ENCODE peak calls at places on chromosome 10, in six cellular contexts. One of them, this sample, is unnamed.

GRCh38 chr10:76902949-76903348 is 734.7 kb downstream of the KCNMA1 start:
- DNase-seq in HCT116: peak
- DNase-seq in K562: peak
- DNase-seq in H1: peak
- DNase-seq in GM12878: no peak
- DNase-seq in HepG2: no peak
- DNase-seq in this sample: peak

GRCh38 chr10:11176746-11177145 is 159.1 kb downstream of the CELF2 start:
- DNase-seq in K562: no peak
- DNase-seq in HCT116: no peak
- DNase-seq in GM12878: no peak
- DNase-seq in H1: no peak
- DNase-seq in HepG2: no peak
- DNase-seq in this sample: no peak

GRCh38 chr10:22333167-22333566 is 12.1 kb upstream of the SPAG6 start:
- DNase-seq in HepG2: no peak
- DNase-seq in H1: no peak
- DNase-seq in K562: no peak
- DNase-seq in GM12878: no peak
- DNase-seq in HCT116: no peak
- DNase-seq in this sample: no peak

GRCh38 chr10:127408733-127409132 is 140.4 kb upstream of the NPS start:
- DNase-seq in HCT116: no peak
- DNase-seq in K562: no peak
- DNase-seq in H1: no peak
- DNase-seq in GM12878: no peak
- DNase-seq in HepG2: no peak
- DNase-seq in this sample: no peak

GRCh38 chr10:46234431-46235060 is 52.3 kb upstream of the ANTXRL start:
- DNase-seq in HepG2: no peak
- DNase-seq in K562: no peak
- DNase-seq in GM12878: no peak
- DNase-seq in HCT116: no peak
- DNase-seq in H1: peak
- DNase-seq in this sample: no peak

GRCh38 chr10:34813626-34814227 is 1.4 kb downstream of the PARD3 start:
- DNase-seq in HCT116: no peak
- DNase-seq in H1: no peak
- DNase-seq in HepG2: peak
- DNase-seq in GM12878: no peak
- DNase-seq in K562: no peak
- DNase-seq in this sample: no peak

GRCh38 chr10:77405771-77406241 is 231.8 kb downstream of the KCNMA1 start:
- DNase-seq in HepG2: peak
- DNase-seq in H1: peak
- DNase-seq in HCT116: peak
- DNase-seq in GM12878: no peak
- DNase-seq in K562: peak
- DNase-seq in this sample: peak

GRCh38 chr10:34719746-34720145 is 95.3 kb downstream of the PARD3 start:
- DNase-seq in GM12878: no peak
- DNase-seq in H1: no peak
- DNase-seq in HepG2: no peak
- DNase-seq in K562: no peak
- DNase-seq in HCT116: no peak
- DNase-seq in this sample: no peak

GRCh38 chr10:122648599-122649428 is 50.8 kb downstream of the C10orf120 start:
- DNase-seq in H1: peak
- DNase-seq in HCT116: peak
- DNase-seq in GM12878: no peak
- DNase-seq in HepG2: peak
- DNase-seq in K562: peak
- DNase-seq in this sample: peak

GRCh38 chr10:6721964-6722615 is 142.0 kb upstream of the PRKCQ start:
- DNase-seq in H1: no peak
- DNase-seq in HepG2: no peak
- DNase-seq in GM12878: no peak
- DNase-seq in HCT116: peak
- DNase-seq in K562: no peak
- DNase-seq in this sample: no peak

GRCh38 chr10:63672491-63672890 is 151.3 kb downstream of the REEP3 start:
- DNase-seq in K562: no peak
- DNase-seq in HCT116: no peak
- DNase-seq in HepG2: no peak
- DNase-seq in H1: no peak
- DNase-seq in GM12878: no peak
- DNase-seq in this sample: no peak

GRCh38 chr10:62666264-62666663 is 138.3 kb upstream of the ADO start:
- DNase-seq in HCT116: no peak
- DNase-seq in GM12878: no peak
- DNase-seq in K562: no peak
- DNase-seq in H1: no peak
- DNase-seq in HepG2: no peak
- DNase-seq in this sample: no peak
- TF ChIP-seq ZNF274 in HCT116: no peak
- TF ChIP-seq ZNF274 in GM12878: no peak
- TF ChIP-seq ZNF274 in K562: no peak
- TF ChIP-seq ZNF274 in H1: no peak
- TF ChIP-seq ZNF274 in HepG2: no peak
- TF ChIP-seq ZNF274 in this sample: no peak

DNA sequence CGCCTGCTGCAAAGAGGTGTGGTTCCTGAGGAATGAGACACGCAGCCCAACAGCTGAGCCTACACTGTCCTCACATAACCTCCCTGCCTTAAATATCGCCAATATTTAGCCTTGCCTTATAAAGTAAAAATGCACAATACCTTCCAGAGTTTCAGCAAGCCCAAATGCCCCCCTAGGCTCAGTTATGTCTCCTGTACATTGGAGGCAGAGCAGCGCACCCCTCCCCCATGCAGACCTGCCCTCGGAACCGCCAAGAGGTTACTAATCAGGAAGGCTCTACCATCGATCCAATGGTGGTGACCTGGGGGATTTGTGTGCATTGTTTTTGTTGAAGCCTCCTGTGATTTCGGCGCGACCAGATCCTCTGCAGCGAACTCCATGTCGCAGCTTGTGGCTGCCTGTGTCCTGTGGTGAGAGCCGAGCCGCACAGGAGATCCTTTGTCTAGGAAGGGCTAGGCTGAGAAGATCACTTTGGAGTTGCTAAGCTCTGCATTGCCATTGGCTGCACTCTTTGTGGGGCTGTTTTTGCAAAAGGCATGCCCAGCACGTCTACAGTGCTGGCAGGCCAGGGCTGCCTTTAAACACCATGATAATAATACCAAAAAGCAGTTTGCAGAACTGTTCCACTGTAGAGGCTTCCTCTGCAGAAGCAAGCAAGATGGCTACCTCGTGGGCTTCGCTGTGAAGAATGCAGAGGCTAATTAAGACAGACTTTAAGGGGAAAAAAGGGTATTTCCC is 40.1 kb downstream of the TET1 start:
- DNase-seq in H1: peak
- DNase-seq in HCT116: peak
- DNase-seq in GM12878: peak
- DNase-seq in K562: peak
- DNase-seq in HepG2: peak
- DNase-seq in this sample: peak
- H3K9ac ChIP-seq in H1: peak
- H3K9ac ChIP-seq in HCT116: peak
- H3K9ac ChIP-seq in GM12878: peak
- H3K9ac ChIP-seq in K562: peak
- H3K9ac ChIP-seq in HepG2: peak
- H3K9ac ChIP-seq in this sample: no peak

GRCh38 chr10:133336131-133337078 is at the start of gene CALY:
- DNase-seq in GM12878: no peak
- DNase-seq in H1: peak
- DNase-seq in K562: peak
- DNase-seq in HepG2: no peak
- DNase-seq in HCT116: no peak
- DNase-seq in this sample: no peak
- H3K4me3 ChIP-seq in GM12878: no peak
- H3K4me3 ChIP-seq in H1: peak
- H3K4me3 ChIP-seq in K562: no peak
- H3K4me3 ChIP-seq in HepG2: peak
- H3K4me3 ChIP-seq in HCT116: no peak
- H3K4me3 ChIP-seq in this sample: no peak

GRCh38 chr10:27503498-27504006 is 552 bp upstream of the RAB18 start:
- DNase-seq in K562: no peak
- DNase-seq in H1: no peak
- DNase-seq in HCT116: no peak
- DNase-seq in GM12878: no peak
- DNase-seq in HepG2: no peak
- DNase-seq in this sample: no peak
- TF ChIP-seq ZNF274 in K562: no peak
- TF ChIP-seq ZNF274 in H1: no peak
- TF ChIP-seq ZNF274 in HCT116: no peak
- TF ChIP-seq ZNF274 in GM12878: no peak
- TF ChIP-seq ZNF274 in HepG2: no peak
- TF ChIP-seq ZNF274 in this sample: no peak

GRCh38 chr10:15137636-15138035 is 30.9 kb downstream of the NMT2 start:
- DNase-seq in HCT116: no peak
- DNase-seq in K562: no peak
- DNase-seq in GM12878: no peak
- DNase-seq in HepG2: no peak
- DNase-seq in H1: no peak
- DNase-seq in this sample: no peak
- H3K9ac ChIP-seq in HCT116: no peak
- H3K9ac ChIP-seq in K562: no peak
- H3K9ac ChIP-seq in GM12878: no peak
- H3K9ac ChIP-seq in HepG2: no peak
- H3K9ac ChIP-seq in H1: no peak
- H3K9ac ChIP-seq in this sample: no peak

GRCh38 chr10:51955696-51956095 is 256.3 kb upstream of the CSTF2T start:
- DNase-seq in K562: no peak
- DNase-seq in H1: no peak
- DNase-seq in HCT116: no peak
- DNase-seq in GM12878: no peak
- DNase-seq in HepG2: no peak
- DNase-seq in this sample: no peak
- H3K4me3 ChIP-seq in K562: no peak
- H3K4me3 ChIP-seq in H1: no peak
- H3K4me3 ChIP-seq in HCT116: no peak
- H3K4me3 ChIP-seq in GM12878: no peak
- H3K4me3 ChIP-seq in HepG2: no peak
- H3K4me3 ChIP-seq in this sample: no peak

DNA sequence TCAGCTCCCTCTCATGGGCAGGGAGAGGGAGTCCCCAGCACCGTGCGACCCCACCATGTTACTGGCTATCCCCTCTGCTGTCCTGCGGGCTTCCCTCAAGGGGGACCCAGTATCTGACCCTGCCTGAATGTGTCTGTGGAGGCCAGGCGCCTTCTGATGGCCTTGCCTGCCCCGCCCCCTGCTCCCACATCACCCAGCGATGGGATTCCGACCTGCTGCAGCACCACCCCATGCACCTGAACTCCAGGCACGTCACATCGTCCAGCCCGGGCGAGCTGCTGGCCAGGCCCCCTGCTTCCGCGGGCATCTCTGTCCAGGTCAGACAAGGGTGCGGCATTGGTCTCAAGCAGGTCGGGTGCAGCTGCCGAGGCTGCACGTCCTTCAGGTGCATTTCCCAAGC is 19.0 kb downstream of the LRRC27 start:
- DNase-seq in HepG2: no peak
- DNase-seq in HCT116: no peak
- DNase-seq in H1: no peak
- DNase-seq in GM12878: no peak
- DNase-seq in K562: no peak
- DNase-seq in this sample: no peak
- TF ChIP-seq ZNF274 in HepG2: no peak
- TF ChIP-seq ZNF274 in HCT116: no peak
- TF ChIP-seq ZNF274 in H1: no peak
- TF ChIP-seq ZNF274 in GM12878: no peak
- TF ChIP-seq ZNF274 in K562: no peak
- TF ChIP-seq ZNF274 in this sample: no peak

GRCh38 chr10:69651362-69651761 is 21.3 kb downstream of the FAM241B start:
- DNase-seq in GM12878: no peak
- DNase-seq in HCT116: no peak
- DNase-seq in K562: no peak
- DNase-seq in H1: no peak
- DNase-seq in HepG2: no peak
- DNase-seq in this sample: no peak

GRCh38 chr10:69652857-69653199 is 22.8 kb downstream of the FAM241B start:
- DNase-seq in HepG2: no peak
- DNase-seq in K562: no peak
- DNase-seq in GM12878: no peak
- DNase-seq in HCT116: no peak
- DNase-seq in H1: no peak
- DNase-seq in this sample: no peak

GRCh38 chr10:69653561-69653960 is 23.5 kb downstream of the FAM241B start:
- DNase-seq in HCT116: no peak
- DNase-seq in GM12878: no peak
- DNase-seq in K562: no peak
- DNase-seq in HepG2: no peak
- DNase-seq in H1: no peak
- DNase-seq in this sample: no peak

GRCh38 chr10:69650589-69651261 is 20.7 kb downstream of the FAM241B start:
- DNase-seq in HCT116: no peak
- DNase-seq in GM12878: no peak
- DNase-seq in HepG2: no peak
- DNase-seq in H1: no peak
- DNase-seq in K562: no peak
- DNase-seq in this sample: no peak

GRCh38 chr10:69652111-69652856 is 22.2 kb downstream of the FAM241B start:
- DNase-seq in GM12878: no peak
- DNase-seq in K562: no peak
- DNase-seq in HCT116: no peak
- DNase-seq in HepG2: no peak
- DNase-seq in H1: no peak
- DNase-seq in this sample: no peak
- H3K9ac ChIP-seq in GM12878: no peak
- H3K9ac ChIP-seq in K562: no peak
- H3K9ac ChIP-seq in HCT116: no peak
- H3K9ac ChIP-seq in HepG2: no peak
- H3K9ac ChIP-seq in H1: no peak
- H3K9ac ChIP-seq in this sample: no peak

GRCh38 chr10:123994417-123995081 is 98.8 kb downstream of the CHST15 start:
- DNase-seq in K562: peak
- DNase-seq in H1: peak
- DNase-seq in HCT116: peak
- DNase-seq in HepG2: peak
- DNase-seq in GM12878: no peak
- DNase-seq in this sample: peak

GRCh38 chr10:123993534-123994416 is 99.6 kb downstream of the CHST15 start:
- DNase-seq in K562: no peak
- DNase-seq in HCT116: no peak
- DNase-seq in H1: no peak
- DNase-seq in HepG2: no peak
- DNase-seq in GM12878: no peak
- DNase-seq in this sample: no peak

GRCh38 chr10:123996302-123996701 is 97.1 kb downstream of the CHST15 start:
- DNase-seq in GM12878: no peak
- DNase-seq in H1: no peak
- DNase-seq in HCT116: no peak
- DNase-seq in HepG2: no peak
- DNase-seq in K562: no peak
- DNase-seq in this sample: no peak

GRCh38 chr10:123995461-123996131 is 97.8 kb downstream of the CHST15 start:
- DNase-seq in HepG2: peak
- DNase-seq in HCT116: peak
- DNase-seq in GM12878: no peak
- DNase-seq in K562: no peak
- DNase-seq in H1: peak
- DNase-seq in this sample: peak

GRCh38 chr10:123995082-123995460 is 98.3 kb downstream of the CHST15 start:
- DNase-seq in GM12878: no peak
- DNase-seq in HepG2: no peak
- DNase-seq in K562: no peak
- DNase-seq in HCT116: peak
- DNase-seq in H1: peak
- DNase-seq in this sample: no peak
- H3K4me3 ChIP-seq in GM12878: peak
- H3K4me3 ChIP-seq in HepG2: peak
- H3K4me3 ChIP-seq in K562: no peak
- H3K4me3 ChIP-seq in HCT116: peak
- H3K4me3 ChIP-seq in H1: peak
- H3K4me3 ChIP-seq in this sample: peak

GRCh38 chr10:59626523-59626869 is 83.2 kb downstream of the SLC16A9 start:
- DNase-seq in GM12878: no peak
- DNase-seq in H1: no peak
- DNase-seq in HepG2: no peak
- DNase-seq in K562: no peak
- DNase-seq in HCT116: no peak
- DNase-seq in this sample: no peak
- TF ChIP-seq ZNF274 in GM12878: no peak
- TF ChIP-seq ZNF274 in H1: no peak
- TF ChIP-seq ZNF274 in HepG2: no peak
- TF ChIP-seq ZNF274 in K562: no peak
- TF ChIP-seq ZNF274 in HCT116: no peak
- TF ChIP-seq ZNF274 in this sample: no peak

This sample was measured in NT2/D1.